ENCODE peak calls at places on chromosomes 16 and 17, in four cellular contexts. Y is A549, U is fibroblast of villous mesenchyme, R is astrocyte of the cerebellum. H is an unnamed sample.

GRCh38 chr16:65342231-65342866 is 220.5 kb upstream of the CDH11 start:
- DNase-seq in Y (peak; percentile 1), U (no peak), R (no peak), H (no peak)

GRCh38 chr16:50666658-50667496 is 14.2 kb downstream of the SNX20 start:
- DNase-seq in U (no peak), R (no peak), Y (no peak), H (peak; percentile 78)

GRCh38 chr17:39927101-39927927 is at the start of the genes LRRC3C and ORMDL3:
- DNase-seq in U (peak; percentile 96), R (peak; percentile 86), Y (peak; percentile 93), H (peak; percentile 95)

GRCh38 chr16:65353183-65353582 is 231.3 kb upstream of the CDH11 start:
- DNase-seq in R (no peak), U (no peak), Y (no peak), H (no peak)

GRCh38 chr17:78020717-78021108 is 62.2 kb downstream of the TNRC6C start:
- DNase-seq in U (no peak), Y (no peak), R (no peak), H (no peak)

GRCh38 chr16:30142672-30143346 is 19.8 kb upstream of the MAPK3 start:
- DNase-seq in U (no peak), R (no peak), Y (peak; percentile 39), H (peak; percentile 59)

GRCh38 chr17:27489045-27489715 is 32.9 kb downstream of the KSR1 start:
- DNase-seq in U (peak; percentile 87), Y (peak; percentile 67), R (peak; percentile 26), H (no peak)

GRCh38 chr17:77771587-77771986 is 186.9 kb upstream of the TNRC6C start:
- DNase-seq in Y (no peak), U (no peak), R (no peak), H (no peak)

GRCh38 chr16:536746-537145 is 9.2 kb downstream of the CAPN15 start:
- DNase-seq in Y (no peak), R (no peak), U (no peak), H (no peak)

GRCh38 chr16:540645-541340 is 13.3 kb downstream of the CAPN15 start:
- DNase-seq in R (no peak), U (no peak), Y (no peak), H (no peak)

GRCh38 chr16:543301-544164 is 16.0 kb downstream of the CAPN15 start:
- DNase-seq in U (no peak), R (no peak), Y (no peak), H (no peak)

GRCh38 chr16:537415-538335 is 10.2 kb downstream of the CAPN15 start:
- DNase-seq in Y (no peak), U (no peak), R (no peak), H (no peak)

GRCh38 chr16:539901-540530 is 12.5 kb downstream of the CAPN15 start:
- DNase-seq in Y (no peak), U (no peak), R (no peak), H (no peak)
- TF ChIP-seq CTCF in Y (no peak), U (no peak), R (no peak), H (no peak)

GRCh38 chr17:4997302-4998026 is at the start of the genes INCA1 and KIF1C:
- DNase-seq in R (peak; percentile 60), Y (peak; percentile 91), U (peak; percentile 90), H (peak; percentile 99)
- TF ChIP-seq CTCF in R (no peak), Y (no peak), U (no peak), H (no peak)

GRCh38 chr16:81816351-81816750 is 37.3 kb downstream of the PLCG2 start:
- DNase-seq in U (no peak), Y (no peak), R (no peak), H (no peak)

GRCh38 chr16:81816793-81817210 is 37.7 kb downstream of the PLCG2 start:
- DNase-seq in Y (no peak), U (no peak), R (no peak), H (no peak)

GRCh38 chr16:81813648-81814047 is 34.6 kb downstream of the PLCG2 start:
- DNase-seq in U (no peak), R (no peak), Y (no peak), H (no peak)

GRCh38 chr16:81814751-81815428 is 35.8 kb downstream of the PLCG2 start:
- DNase-seq in Y (no peak), R (no peak), U (no peak), H (no peak)

DNA sequence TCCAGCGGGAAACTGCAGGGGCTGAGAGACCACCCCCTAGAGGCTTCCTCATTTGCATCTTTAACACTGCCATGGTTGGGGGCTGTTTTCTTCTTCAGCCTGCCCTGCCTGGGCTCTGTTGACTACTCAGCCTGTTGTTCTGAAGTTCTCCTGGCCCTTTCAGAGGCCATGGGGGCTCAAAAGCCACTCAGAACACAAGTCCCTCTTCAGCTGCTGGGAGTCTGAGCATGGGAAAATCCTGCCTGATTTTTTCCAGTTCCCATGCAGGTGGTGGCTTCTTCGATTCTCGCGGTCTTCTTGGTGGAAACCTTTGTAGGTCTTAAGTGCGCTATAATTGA is 36.3 kb downstream of the PLCG2 start:
- DNase-seq in R (no peak), U (no peak), Y (no peak), H (no peak)
- TF ChIP-seq CTCF in R (no peak), U (no peak), Y (no peak), H (no peak)

GRCh38 chr17:45284176-45285140 is 22.6 kb upstream of the SPATA32 start:
- DNase-seq in R (no peak), Y (peak; percentile 65), U (no peak), H (no peak)
- TF ChIP-seq CTCF in R (peak; percentile 36), Y (peak; percentile 44), U (peak; percentile 32), H (peak; percentile 32)

DNA sequence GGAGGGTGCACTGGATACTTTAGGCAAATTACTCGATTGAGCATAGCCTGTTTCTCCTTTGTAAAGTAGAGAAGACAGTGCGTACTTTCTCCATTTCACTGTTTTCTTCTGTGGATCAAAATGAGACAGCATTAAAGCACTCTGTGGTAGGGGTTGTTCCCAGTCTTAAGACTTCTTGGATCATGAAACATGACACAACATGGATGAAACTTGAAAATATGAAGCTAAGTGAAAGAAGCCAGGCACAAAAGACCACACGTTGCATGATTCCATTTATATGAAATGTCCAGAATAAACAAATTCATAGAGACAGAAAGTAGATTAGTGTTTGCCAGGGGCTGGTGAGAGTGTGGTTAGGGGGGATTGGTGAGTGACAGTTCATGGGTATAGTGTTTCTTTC is 61.8 kb upstream of the MED9 start:
- DNase-seq in Y (no peak), U (no peak), R (no peak), H (no peak)
- TF ChIP-seq CTCF in Y (no peak), U (no peak), R (no peak), H (no peak)

GRCh38 chr17:9874722-9875121 is 30.3 kb downstream of the RCVRN start:
- DNase-seq in Y (peak; percentile 38), U (no peak), R (no peak), H (no peak)
- TF ChIP-seq CTCF in Y (peak; percentile 8), U (no peak), R (peak; percentile 5), H (no peak)

DNA sequence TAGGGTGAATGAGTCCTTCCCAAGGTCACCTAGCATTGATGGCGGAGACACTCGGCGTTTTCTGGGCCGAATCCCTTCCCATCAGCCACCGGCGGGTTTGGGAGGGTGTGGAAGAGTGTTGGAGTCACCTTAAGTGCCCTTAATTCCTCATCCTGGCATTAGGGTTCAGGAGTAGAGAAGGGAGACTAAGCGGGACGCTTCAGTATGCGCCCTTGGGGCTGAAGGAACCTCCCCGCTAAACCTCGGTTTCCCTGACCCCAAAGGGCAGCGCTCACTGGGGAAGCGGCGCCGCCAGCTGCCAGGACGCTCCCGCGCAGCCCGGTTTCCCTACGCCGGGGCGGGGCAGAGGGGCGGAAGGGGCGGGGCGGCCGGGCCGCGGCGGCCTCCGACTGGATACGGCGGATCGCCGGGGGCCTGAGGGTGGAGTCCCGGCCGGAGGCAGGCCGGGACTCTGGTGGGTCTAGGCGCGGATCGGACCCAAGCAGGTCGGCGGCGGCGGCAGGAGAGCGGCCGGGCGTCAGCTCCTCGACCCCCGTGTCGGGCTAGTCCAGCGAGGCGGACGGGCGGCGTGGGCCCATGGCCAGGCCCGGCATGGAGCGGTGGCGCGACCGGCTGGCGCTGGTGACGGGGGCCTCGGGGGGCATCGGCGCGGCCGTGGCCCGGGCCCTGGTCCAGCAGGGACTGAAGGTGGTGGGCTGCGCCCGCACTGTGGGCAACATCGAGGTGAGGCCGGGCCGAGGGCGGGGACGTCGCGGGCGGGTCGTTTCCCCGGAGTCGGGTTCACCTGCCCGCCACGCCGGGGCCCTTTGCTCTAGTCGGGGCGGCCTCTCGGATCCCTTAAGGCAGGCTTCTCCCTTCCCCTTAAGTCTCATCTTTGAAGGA is at the start of gene DHRS11:
- DNase-seq in U (peak; percentile 72), Y (peak; percentile 73), R (no peak), H (peak; percentile 95)
- TF ChIP-seq CTCF in U (no peak), Y (peak; percentile 21), R (no peak), H (peak; percentile 21)

GRCh38 chr17:66310528-66311148 is 8.2 kb downstream of the PRKCA start:
- DNase-seq in U (no peak), Y (peak; percentile 52), R (no peak), H (no peak)
- TF ChIP-seq CTCF in U (peak; percentile 18), Y (peak; percentile 4), R (no peak), H (no peak)

GRCh38 chr17:75105269-75106080 is 4.3 kb upstream of the ARMC7 start:
- DNase-seq in U (no peak), R (no peak), Y (peak; percentile 84), H (peak; percentile 70)
- TF ChIP-seq CTCF in U (peak; percentile 84), R (peak; percentile 92), Y (peak; percentile 58), H (peak; percentile 62)

GRCh38 chr17:30000001-30000754 is 58.7 kb downstream of the EFCAB5 start:
- DNase-seq in R (no peak), Y (peak; percentile 27), U (no peak), H (no peak)
- TF ChIP-seq CTCF in R (no peak), Y (peak; percentile 54), U (peak; percentile 5), H (peak; percentile 12)